ENCODE peak calls at places on chromosome 4, in four cellular contexts. Q is Kasumi-1, Y is Calu3, H is NCI-H1930. Z is an unnamed sample.
A peak's percentile ranks its signal among the peaks of the same experiment; 100 is the strongest.

GRCh38 chr4:118760092-118760491 is 74.9 kb downstream of the METTL14 start:
- DNase-seq in Q (no peak), Y (no peak), H (no peak), Z (no peak)

GRCh38 chr4:81442479-81443085 is 29.1 kb downstream of the RASGEF1B start:
- DNase-seq in Q (no peak), Y (no peak), H (no peak), Z (no peak)

GRCh38 chr4:113153529-113154101 is 104.2 kb downstream of the ANK2 start:
- DNase-seq in Q (no peak), Y (no peak), H (no peak), Z (no peak)

GRCh38 chr4:89161841-89162240 is 50.5 kb downstream of the TIGD2 start:
- DNase-seq in Q (no peak), Y (no peak), H (no peak), Z (no peak)

GRCh38 chr4:23773884-23774636 is 115.8 kb downstream of the PPARGC1A start:
- DNase-seq in Q (no peak), Y (no peak), H (no peak), Z (no peak)

GRCh38 chr4:140047781-140048180 is 106.2 kb downstream of the MAML3 start:
- DNase-seq in Q (no peak), Y (no peak), H (no peak), Z (no peak)

GRCh38 chr4:5940470-5941203 is 47.8 kb upstream of the CRMP1 start:
- DNase-seq in Q (peak; percentile 4), Y (peak; percentile 2), H (no peak), Z (peak; percentile 5)

GRCh38 chr4:88078592-88078991 is 71.2 kb downstream of the PKD2 start:
- DNase-seq in Q (no peak), Y (no peak), H (no peak), Z (no peak)

GRCh38 chr4:65559270-65559669 is 111.0 kb downstream of the EPHA5 start:
- DNase-seq in Q (no peak), Y (no peak), H (no peak), Z (no peak)

GRCh38 chr4:6180841-6181631 is 19.3 kb downstream of the JAKMIP1 start:
- DNase-seq in Q (no peak), Y (no peak), H (no peak), Z (no peak)

GRCh38 chr4:20813698-20814097 is 113.4 kb downstream of the PACRGL start:
- DNase-seq in Q (no peak), Y (no peak), H (no peak), Z (no peak)

GRCh38 chr4:154822775-154823174 is 41.7 kb downstream of the RBM46 start:
- DNase-seq in Q (no peak), Y (no peak), H (no peak), Z (no peak)

GRCh38 chr4:108527729-108528128 is 92.6 kb upstream of the RPL34 start:
- DNase-seq in Q (peak; percentile 71), Y (no peak), H (no peak), Z (no peak)

GRCh38 chr4:186724861-186725419 is 1.3 kb upstream of the FAT1 start:
- DNase-seq in Q (no peak), Y (no peak), H (no peak), Z (peak; percentile 11)

GRCh38 chr4:36439556-36439955 is 158.1 kb downstream of the DTHD1 start:
- DNase-seq in Q (no peak), Y (no peak), H (no peak), Z (no peak)

GRCh38 chr4:119238068-119238722 is 25.7 kb downstream of the USP53 start:
- DNase-seq in Q (no peak), Y (no peak), H (no peak), Z (no peak)

GRCh38 chr4:123418486-123418931 is 21.9 kb downstream of the SPRY1 start:
- DNase-seq in Q (peak; percentile 82), Y (peak; percentile 52), H (peak; percentile 33), Z (peak; percentile 99)